ENCODE peak calls at places on chromosome 18, in eight cellular contexts. R is body of pancreas, O is upper lobe of right lung, W is adrenal gland, D is psoas muscle, T is endodermal cell, L is cardiac muscle cell, N is lower leg skin. H is an unnamed sample.

GRCh38 chr18:61847164-61847791 is 45.5 kb downstream of the RNF152 start:
- DNase-seq in R (no peak), O (no peak), W (no peak), D (no peak), T (no peak), L (no peak), N (no peak), H (no peak)

GRCh38 chr18:66136039-66136438 is 385.2 kb downstream of the CDH7 start:
- DNase-seq in R (no peak), O (no peak), W (no peak), D (no peak), T (no peak), L (no peak), N (no peak), H (no peak)

GRCh38 chr18:49704334-49704733 is 109.0 kb downstream of the ACAA2 start:
- DNase-seq in R (no peak), O (peak), W (no peak), D (no peak), T (peak), L (peak), N (no peak), H (no peak)

GRCh38 chr18:57929922-57930321 is 114.1 kb upstream of the NEDD4L start:
- DNase-seq in R (no peak), O (no peak), W (no peak), D (no peak), T (no peak), L (no peak), N (no peak), H (no peak)

GRCh38 chr18:2971741-2972552 is 41.0 kb downstream of the LPIN2 start:
- DNase-seq in R (peak), O (peak), W (peak), D (peak), T (no peak), L (no peak), N (no peak), H (peak)

GRCh38 chr18:63488160-63488559 is 11.4 kb downstream of the SERPINB5 start:
- DNase-seq in R (no peak), O (no peak), W (no peak), D (no peak), T (no peak), L (no peak), N (no peak), H (no peak)

GRCh38 chr18:13361422-13361821 is 142.9 kb downstream of the LDLRAD4 start:
- DNase-seq in R (no peak), O (no peak), W (no peak), D (no peak), T (peak), L (no peak), N (no peak), H (peak)

GRCh38 chr18:49656098-49656591 is 94.3 kb downstream of the LIPG start:
- DNase-seq in R (no peak), O (no peak), W (no peak), D (no peak), T (peak), L (no peak), N (peak), H (no peak)

GRCh38 chr18:76491801-76492668 is 3.0 kb downstream of the ZNF516 start:
- DNase-seq in R (peak), O (peak), W (peak), D (peak), T (peak), L (peak), N (peak), H (no peak)

GRCh38 chr18:62420151-62420512 is 95.0 kb downstream of the TNFRSF11A start:
- DNase-seq in R (no peak), O (no peak), W (no peak), D (no peak), T (no peak), L (peak), N (peak), H (no peak)

GRCh38 chr18:44807766-44808165 is 127.1 kb downstream of the SETBP1 start:
- DNase-seq in R (no peak), O (no peak), W (no peak), D (no peak), T (no peak), L (no peak), N (no peak), H (no peak)

GRCh38 chr18:24317370-24317769 is 80.3 kb downstream of the OSBPL1A start:
- DNase-seq in R (no peak), O (no peak), W (no peak), D (no peak), T (no peak), L (no peak), N (no peak), H (no peak)

GRCh38 chr18:21099442-21099841 is 12.2 kb downstream of the ROCK1 start:
- DNase-seq in R (no peak), O (no peak), W (no peak), D (no peak), T (no peak), L (no peak), N (no peak), H (no peak)

GRCh38 chr18:31675404-31675803 is 9.0 kb downstream of the B4GALT6 start:
- DNase-seq in R (no peak), O (no peak), W (no peak), D (no peak), T (no peak), L (no peak), N (no peak), H (no peak)

GRCh38 chr18:23529597-23529996 is 26.3 kb downstream of the RMC1 start:
- DNase-seq in R (no peak), O (no peak), W (no peak), D (no peak), T (no peak), L (no peak), N (no peak), H (peak)

GRCh38 chr18:70289351-70290330 is 796 bp downstream of the SOCS6 start:
- DNase-seq in R (peak), O (peak), W (peak), D (peak), T (peak), L (peak), N (no peak), H (peak)

GRCh38 chr18:76379226-76380126 is 115.6 kb downstream of the ZNF516 start:
- DNase-seq in R (no peak), O (no peak), W (no peak), D (no peak), T (no peak), L (no peak), N (peak), H (no peak)

GRCh38 chr18:31942301-31942998 is 478 bp downstream of the TRAPPC8 start:
- DNase-seq in R (peak), O (peak), W (peak), D (peak), T (no peak), L (peak), N (peak), H (peak)

GRCh38 chr18:34866739-34867138 is 156.6 kb downstream of the DTNA start:
- DNase-seq in R (no peak), O (no peak), W (no peak), D (no peak), T (no peak), L (peak), N (no peak), H (no peak)

GRCh38 chr18:75211721-75212625 is 1.4 kb downstream of the TSHZ1 start:
- DNase-seq in R (peak), O (peak), W (peak), D (peak), T (peak), L (peak), N (peak), H (peak)

GRCh38 chr18:77061291-77061945 is 71.2 kb downstream of the MBP start:
- DNase-seq in R (no peak), O (no peak), W (no peak), D (no peak), T (no peak), L (no peak), N (peak), H (no peak)

GRCh38 chr18:39318008-39318407 is 1752.4 kb upstream of the CELF4 start:
- DNase-seq in R (no peak), O (no peak), W (peak), D (no peak), T (no peak), L (no peak), N (no peak), H (no peak)

GRCh38 chr18:21255211-21255610 is 13.2 kb downstream of the GREB1L start:
- DNase-seq in R (no peak), O (no peak), W (no peak), D (no peak), T (no peak), L (no peak), N (no peak), H (no peak)

GRCh38 chr18:61892683-61893303 is at the start of gene RNF152:
- DNase-seq in R (peak), O (peak), W (peak), D (peak), T (peak), L (peak), N (peak), H (no peak)

GRCh38 chr18:76721207-76721996 is 101.0 kb upstream of the ZNF236 start:
- DNase-seq in R (no peak), O (no peak), W (no peak), D (no peak), T (no peak), L (no peak), N (peak), H (no peak)

GRCh38 chr18:63997606-63998005 is 27.7 kb downstream of the SERPINB8 start:
- DNase-seq in R (no peak), O (no peak), W (no peak), D (no peak), T (no peak), L (no peak), N (no peak), H (no peak)

GRCh38 chr18:59918320-59918755 is 18.5 kb downstream of the PMAIP1 start:
- DNase-seq in R (no peak), O (peak), W (peak), D (peak), T (no peak), L (peak), N (no peak), H (peak)

GRCh38 chr18:58103339-58103930 is 59.4 kb downstream of the NEDD4L start:
- DNase-seq in R (no peak), O (no peak), W (no peak), D (no peak), T (peak), L (no peak), N (no peak), H (no peak)

GRCh38 chr18:54607213-54607934 is 16.3 kb downstream of the DYNAP start:
- DNase-seq in R (peak), O (no peak), W (no peak), D (no peak), T (peak), L (peak), N (no peak), H (no peak)

GRCh38 chr18:23503038-23503966 is at the start of gene RMC1:
- DNase-seq in R (peak), O (peak), W (peak), D (peak), T (peak), L (peak), N (peak), H (peak)

GRCh38 chr18:10329116-10329515 is 125.3 kb upstream of the APCDD1 start:
- DNase-seq in R (no peak), O (no peak), W (no peak), D (no peak), T (no peak), L (no peak), N (no peak), H (no peak)

GRCh38 chr18:58541789-58542425 is 87.0 kb downstream of the ALPK2 start:
- DNase-seq in R (no peak), O (no peak), W (no peak), D (no peak), T (peak), L (peak), N (no peak), H (peak)

GRCh38 chr18:71426441-71426840 is 1117.7 kb downstream of the CBLN2 start:
- DNase-seq in R (no peak), O (no peak), W (no peak), D (no peak), T (no peak), L (no peak), N (no peak), H (no peak)

GRCh38 chr18:35777042-35777441 is 195.4 kb upstream of the RMP24 start:
- DNase-seq in R (no peak), O (no peak), W (no peak), D (no peak), T (peak), L (no peak), N (no peak), H (no peak)

GRCh38 chr18:23578067-23578705 is 8.1 kb downstream of the NPC1 start:
- DNase-seq in R (no peak), O (no peak), W (no peak), D (no peak), T (no peak), L (no peak), N (no peak), H (no peak)

GRCh38 chr18:8073167-8073566 is 506.1 kb downstream of the PTPRM start:
- DNase-seq in R (no peak), O (no peak), W (no peak), D (no peak), T (no peak), L (no peak), N (no peak), H (no peak)

GRCh38 chr18:9474983-9475642 is at the start of gene RALBP1:
- DNase-seq in R (peak), O (peak), W (peak), D (peak), T (peak), L (peak), N (peak), H (peak)

GRCh38 chr18:68263481-68263880 is 451.4 kb downstream of the TMX3 start:
- DNase-seq in R (no peak), O (no peak), W (no peak), D (no peak), T (no peak), L (peak), N (no peak), H (no peak)

GRCh38 chr18:5628512-5629255 is 84.9 kb upstream of the EPB41L3 start:
- DNase-seq in R (peak), O (peak), W (peak), D (peak), T (peak), L (peak), N (peak), H (peak)

GRCh38 chr18:22377769-22378168 is 39.9 kb downstream of the CTAGE1 start:
- DNase-seq in R (no peak), O (no peak), W (no peak), D (no peak), T (no peak), L (no peak), N (no peak), H (no peak)

DNA sequence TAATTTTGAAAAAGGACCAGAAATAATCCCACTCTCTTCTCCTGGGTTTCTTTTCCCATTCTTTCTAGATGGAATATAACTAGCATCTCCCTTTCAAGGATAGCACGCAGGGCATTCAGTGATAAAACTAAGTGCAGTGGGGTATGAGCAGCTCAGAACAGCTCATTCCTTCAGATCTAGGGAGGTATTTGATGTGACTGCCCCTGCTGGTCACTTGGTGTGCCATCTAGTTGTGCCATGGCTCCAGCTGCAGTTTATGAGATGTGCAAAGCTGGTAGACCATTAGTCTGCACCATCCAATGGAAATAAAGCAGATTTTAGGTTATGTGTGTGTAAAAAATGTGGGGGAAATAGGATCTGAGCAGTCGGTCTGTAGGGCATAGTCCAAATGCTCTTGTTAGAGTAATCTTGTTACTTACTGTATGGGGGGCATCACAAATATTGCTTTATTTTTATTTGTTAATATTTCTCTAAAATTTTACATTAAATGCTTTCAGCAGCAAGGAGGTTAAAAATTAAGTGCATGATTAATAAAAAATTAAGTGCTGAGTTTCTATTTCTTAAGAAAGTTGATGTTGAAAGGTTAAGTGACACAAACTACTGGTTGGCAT is 38.9 kb downstream of the CTAGE1 start:
- DNase-seq in R (peak), O (no peak), W (peak), D (no peak), T (peak), L (peak), N (no peak), H (no peak)
- TF ChIP-seq CTCF in R (peak), O (peak), W (peak), D (no peak), T (peak), L (peak), N (no peak), H (no peak)

DNA sequence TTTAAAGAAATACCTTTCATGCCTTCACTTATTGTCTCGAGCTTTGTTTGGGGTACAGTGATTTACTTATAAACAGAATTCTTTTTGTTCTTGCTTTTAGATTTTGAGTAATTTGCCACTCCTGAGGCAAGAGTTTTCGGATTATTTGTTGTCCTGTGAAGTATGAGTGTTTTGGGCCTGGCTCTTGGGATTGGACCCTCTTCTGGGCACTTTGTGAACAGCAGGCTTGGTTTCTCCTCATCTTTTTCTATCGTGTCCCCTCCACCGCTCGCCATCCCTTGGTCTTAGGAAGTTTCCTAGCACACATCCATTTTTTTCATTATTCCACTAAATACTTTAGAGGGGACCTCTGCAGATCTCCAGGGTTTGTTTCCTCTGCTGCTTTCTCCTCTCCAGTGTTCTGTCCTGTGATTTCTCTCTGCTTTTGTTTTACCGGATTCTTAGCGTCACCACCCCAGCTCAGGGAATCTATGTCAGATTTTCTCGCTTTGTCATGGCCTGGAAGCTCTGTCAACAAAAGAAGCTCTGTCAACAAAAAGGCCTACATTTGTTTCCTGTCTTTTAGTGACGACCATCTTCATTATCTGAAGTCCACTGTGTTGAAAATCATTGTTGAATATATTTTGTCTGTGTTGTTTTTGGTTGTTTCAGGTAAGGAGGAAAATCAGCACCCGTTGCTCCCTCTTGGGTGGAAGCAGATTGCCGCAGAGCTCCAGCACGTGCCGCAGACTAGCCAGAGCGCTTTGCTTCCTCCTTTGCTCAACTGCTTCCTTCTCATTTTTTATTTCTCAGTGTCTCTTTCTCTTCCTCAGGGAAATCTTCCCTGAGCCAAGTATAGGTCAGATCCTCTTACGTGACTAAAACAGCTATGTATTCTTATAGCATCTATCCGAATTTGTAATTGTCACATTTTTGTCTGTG is 27.8 kb downstream of the ANKRD62 start:
- DNase-seq in R (peak), O (no peak), W (no peak), D (no peak), T (peak), L (peak), N (no peak), H (no peak)
- TF ChIP-seq CTCF in R (peak), O (peak), W (peak), D (peak), T (peak), L (peak), N (no peak), H (no peak)

GRCh38 chr18:11570770-11571169 is 38.6 kb upstream of the SLC35G4 start:
- DNase-seq in R (no peak), O (no peak), W (no peak), D (no peak), T (peak), L (peak), N (no peak), H (no peak)
- TF ChIP-seq CTCF in R (no peak), O (no peak), W (no peak), D (no peak), T (peak), L (peak), N (no peak), H (no peak)

GRCh38 chr18:47263197-47263827 is 11.9 kb upstream of the SKOR2 start:
- DNase-seq in R (no peak), O (no peak), W (no peak), D (no peak), T (peak), L (no peak), N (no peak), H (no peak)
- TF ChIP-seq CTCF in R (no peak), O (no peak), W (no peak), D (no peak), T (peak), L (peak), N (no peak), H (no peak)

DNA sequence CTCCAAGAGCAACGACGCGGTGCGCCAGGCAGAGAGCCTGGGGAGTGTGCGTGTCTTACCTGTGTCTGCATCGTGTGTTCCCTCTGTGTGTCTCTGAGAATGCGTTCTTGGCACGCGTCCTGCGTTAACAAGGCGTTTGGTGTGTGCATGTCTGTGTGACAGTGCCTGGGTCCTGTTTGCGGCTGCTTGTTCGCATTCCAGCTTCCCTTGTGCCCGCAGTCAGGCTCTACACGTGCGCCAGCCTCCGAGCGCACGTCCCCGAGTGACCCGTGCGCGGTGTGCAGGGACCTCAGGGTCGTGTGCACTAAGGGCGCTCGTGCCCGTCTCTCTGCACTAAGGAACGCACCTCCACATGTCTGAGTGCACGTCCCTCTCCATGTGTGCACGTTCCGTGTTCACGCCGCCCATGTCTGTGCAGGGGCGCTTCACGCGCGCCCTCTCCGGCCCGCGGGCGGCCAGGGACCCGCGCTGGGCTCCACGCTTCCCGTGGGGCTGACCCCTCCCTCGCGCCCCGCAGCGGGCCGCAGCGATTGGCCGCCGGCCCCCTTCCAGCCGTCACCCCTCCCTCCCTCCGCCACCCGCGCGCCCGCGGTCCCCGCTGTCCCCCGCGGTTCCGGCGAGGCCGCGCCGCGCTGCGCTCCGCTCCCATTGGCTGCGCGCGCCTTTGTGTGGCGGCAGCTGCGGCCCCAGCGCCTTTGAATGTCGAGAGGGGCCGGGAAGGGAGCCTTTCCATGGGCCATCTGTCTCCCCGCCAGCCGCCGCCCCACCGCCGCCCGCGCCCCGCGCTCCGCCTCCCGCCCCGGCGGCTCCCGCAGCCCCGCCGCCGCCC is 229.4 kb downstream of the HAUS1 start:
- DNase-seq in R (peak), O (peak), W (no peak), D (peak), T (peak), L (peak), N (peak), H (no peak)
- TF ChIP-seq CTCF in R (no peak), O (no peak), W (no peak), D (no peak), T (no peak), L (no peak), N (no peak), H (no peak)